ENCODE peak calls at places on chromosomes 7 and 10, in six cellular contexts. T, F, P, H, Y and K are unnamed samples.

GRCh38 chr7:121798896-121799295 is 74.1 kb upstream of the PTPRZ1 start:
- DNase-seq in T (no peak), F (no peak), P (peak), H (peak), Y (no peak), K (peak)

GRCh38 chr10:125977206-125977605 is 80.8 kb downstream of the FANK1 start:
- DNase-seq in T (no peak), F (no peak), P (peak), H (no peak), Y (no peak), K (no peak)

GRCh38 chr7:39357648-39358047 is 208.6 kb upstream of the YAE1 start:
- DNase-seq in T (no peak), F (no peak), P (peak), H (peak), Y (peak), K (peak)

GRCh38 chr10:55631071-55631654 is 729.9 kb downstream of the ZWINT start:
- DNase-seq in T (no peak), F (peak), P (peak), H (peak), Y (peak), K (peak)

GRCh38 chr7:80722596-80723141 is 84.2 kb downstream of the CD36 start:
- DNase-seq in T (peak), F (peak), P (peak), H (peak), Y (no peak), K (no peak)

GRCh38 chr10:6729071-6729773 is 149.1 kb upstream of the PRKCQ start:
- DNase-seq in T (peak), F (peak), P (no peak), H (no peak), Y (no peak), K (no peak)

GRCh38 chr7:86966920-86967319 is 92.5 kb downstream of the ELAPOR2 start:
- DNase-seq in T (no peak), F (no peak), P (no peak), H (no peak), Y (no peak), K (no peak)

GRCh38 chr10:91198781-91199180 is 21.7 kb upstream of the PCGF5 start:
- DNase-seq in T (peak), F (peak), P (no peak), H (no peak), Y (no peak), K (no peak)

GRCh38 chr10:61140765-61141392 is 196.9 kb upstream of the RHOBTB1 start:
- DNase-seq in T (peak), F (peak), P (peak), H (no peak), Y (no peak), K (no peak)

GRCh38 chr7:70463332-70463938 is 668.5 kb upstream of the GALNT17 start:
- DNase-seq in T (no peak), F (no peak), P (no peak), H (no peak), Y (no peak), K (no peak)

GRCh38 chr7:145088111-145088745 is 252.4 kb upstream of the TPK1 start:
- DNase-seq in T (no peak), F (no peak), P (peak), H (no peak), Y (no peak), K (no peak)

GRCh38 chr10:30915141-30915540 is 116.5 kb downstream of the ZNF438 start:
- DNase-seq in T (peak), F (peak), P (no peak), H (no peak), Y (no peak), K (no peak)

GRCh38 chr10:97332586-97333350 is 1.8 kb downstream of the FRAT2 start:
- DNase-seq in T (peak), F (peak), P (peak), H (peak), Y (no peak), K (peak)

GRCh38 chr7:116630932-116631449 is 41.0 kb upstream of the MET start:
- DNase-seq in T (peak), F (peak), P (peak), H (peak), Y (no peak), K (no peak)

GRCh38 chr10:106836923-106837322 is 327.6 kb downstream of the SORCS1 start:
- DNase-seq in T (no peak), F (no peak), P (no peak), H (no peak), Y (no peak), K (no peak)

GRCh38 chr10:104028146-104028545 is 57.5 kb downstream of the COL17A1 start:
- DNase-seq in T (peak), F (peak), P (peak), H (peak), Y (peak), K (no peak)

GRCh38 chr10:32253300-32253699 is 93.7 kb downstream of the EPC1 start:
- DNase-seq in T (no peak), F (no peak), P (peak), H (no peak), Y (peak), K (no peak)

GRCh38 chr7:832968-833424 is 720 bp downstream of the SUN1 start:
- DNase-seq in T (no peak), F (no peak), P (no peak), H (no peak), Y (no peak), K (no peak)

GRCh38 chr7:117004899-117005298 is 51.6 kb downstream of the ST7 start:
- DNase-seq in T (no peak), F (no peak), P (peak), H (no peak), Y (no peak), K (no peak)

GRCh38 chr10:3043512-3044368 is 23.6 kb upstream of the PFKP start:
- DNase-seq in T (peak), F (peak), P (peak), H (peak), Y (no peak), K (peak)

GRCh38 chr10:48456361-48456804 is 148.5 kb downstream of the ARHGAP22 start:
- DNase-seq in T (no peak), F (peak), P (no peak), H (peak), Y (peak), K (no peak)

DNA sequence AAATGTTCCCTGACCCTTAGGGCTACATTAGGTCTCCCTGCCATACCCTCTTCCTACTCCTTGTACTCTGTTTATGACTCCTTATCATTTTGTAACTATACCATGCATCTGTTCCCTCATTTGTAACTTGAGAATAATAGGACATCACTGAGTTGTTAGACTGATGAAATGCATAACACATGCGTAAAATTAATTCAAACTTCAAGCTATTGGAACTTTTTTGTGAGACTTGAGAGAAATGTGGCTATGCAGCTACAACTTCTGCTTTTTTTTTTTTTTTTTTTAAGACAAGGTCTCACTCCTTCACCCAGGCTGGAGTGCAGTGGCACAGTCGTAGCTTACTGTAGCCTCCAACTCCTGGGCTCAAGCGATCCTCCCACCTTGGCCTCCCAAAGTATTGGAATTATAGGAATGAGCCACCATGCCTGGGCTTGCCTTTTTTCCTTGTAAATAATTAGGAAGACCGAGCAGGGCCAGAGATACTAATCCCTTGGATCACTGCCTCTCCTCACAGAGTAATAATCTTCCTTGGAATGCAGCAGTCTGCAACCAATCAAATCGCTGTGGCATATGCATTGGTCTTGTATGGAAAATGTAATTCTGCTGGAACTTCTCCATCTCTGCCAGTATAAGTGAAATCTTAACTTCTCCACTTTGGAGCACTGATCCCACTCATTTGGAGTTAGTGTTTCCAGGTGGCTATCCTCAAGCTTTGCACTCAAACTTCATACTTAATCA is 2.0 kb upstream of the PANK1 start:
- DNase-seq in T (no peak), F (no peak), P (no peak), H (no peak), Y (no peak), K (peak)
- H3K27ac ChIP-seq in T (no peak), F (no peak), P (no peak), H (no peak), Y (no peak), K (no peak)

GRCh38 chr7:151077705-151078232 is 2.8 kb downstream of the FASTK start:
- DNase-seq in T (no peak), F (no peak), P (no peak), H (no peak), Y (no peak), K (no peak)

GRCh38 chr7:151080091-151080521 is 503 bp downstream of the FASTK start:
- DNase-seq in T (no peak), F (peak), P (peak), H (no peak), Y (no peak), K (no peak)

GRCh38 chr7:151078233-151079040 is 2.2 kb downstream of the FASTK start:
- DNase-seq in T (no peak), F (peak), P (peak), H (no peak), Y (no peak), K (no peak)

GRCh38 chr7:151080522-151081169 is at the start of gene FASTK:
- DNase-seq in T (peak), F (peak), P (peak), H (peak), Y (peak), K (peak)

DNA sequence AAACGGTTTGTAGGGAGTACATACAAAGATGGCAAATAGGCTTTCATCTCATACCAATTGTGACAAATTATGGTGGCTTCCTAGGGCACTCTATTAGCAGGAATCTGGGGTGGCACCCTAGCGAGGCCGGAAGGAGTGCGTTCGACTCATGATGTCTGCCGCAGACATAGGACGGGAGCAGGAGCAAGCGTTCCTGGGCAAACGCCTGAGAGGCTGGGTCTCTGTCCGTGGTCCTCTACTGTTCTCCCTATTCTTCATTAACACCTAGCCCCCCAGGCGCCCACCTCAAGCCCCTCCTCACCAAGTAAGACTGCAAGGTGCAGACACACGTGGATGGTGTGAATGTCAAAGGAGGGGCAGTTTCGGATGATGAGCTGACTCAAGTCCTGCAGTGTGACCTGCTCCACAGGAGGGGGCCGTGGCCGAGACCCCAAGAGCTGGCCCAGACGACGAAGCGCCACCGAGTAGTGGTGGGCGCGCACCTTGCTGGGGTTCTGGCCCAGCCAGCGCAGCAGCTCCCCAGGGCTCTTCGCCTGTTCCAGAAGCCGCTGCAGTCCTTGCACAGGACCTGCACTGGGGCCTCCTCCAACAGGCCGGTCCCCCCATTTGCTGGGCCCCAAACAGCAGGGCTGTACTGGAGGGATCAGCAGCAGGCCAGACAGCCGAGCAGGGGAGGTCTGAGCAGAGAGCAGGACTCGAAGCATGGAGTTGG is 1.3 kb downstream of the FASTK start:
- DNase-seq in T (no peak), F (no peak), P (no peak), H (no peak), Y (no peak), K (no peak)
- H4K8ac ChIP-seq in T (no peak), F (no peak), P (no peak), H (no peak), Y (no peak), K (peak)

DNA sequence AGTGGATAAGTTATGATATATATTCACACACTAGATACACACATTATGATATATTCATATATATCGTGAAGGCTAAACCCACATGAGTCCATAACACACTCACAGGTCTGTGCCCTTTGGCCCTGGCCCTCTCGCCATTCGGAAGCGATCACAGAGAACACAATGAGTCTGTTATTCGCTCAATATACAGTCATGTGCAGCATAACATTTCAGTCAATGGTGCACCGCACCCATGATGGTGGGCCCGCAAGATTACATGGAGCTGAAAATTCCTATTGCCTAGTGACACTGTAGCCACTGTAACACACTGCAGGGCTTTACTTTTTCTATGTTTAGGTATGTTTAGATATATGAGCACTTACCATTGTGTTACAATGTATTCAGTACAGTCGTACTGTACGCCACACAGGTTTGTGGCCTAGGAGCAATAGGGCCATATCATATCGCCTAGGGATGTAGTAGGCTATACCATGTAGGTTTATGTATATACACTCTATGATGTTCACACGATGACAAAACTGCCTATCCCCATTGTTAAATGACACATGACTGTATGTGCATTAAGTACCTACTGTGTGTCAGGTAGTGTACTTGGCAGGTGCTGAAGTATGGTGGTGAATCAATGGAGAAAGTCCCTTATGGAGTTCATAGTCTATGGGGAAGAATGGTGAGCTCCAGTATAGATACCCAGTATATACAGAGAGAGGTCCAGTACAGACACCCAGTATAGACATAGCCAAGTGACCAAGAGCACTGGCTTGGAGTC is 198.8 kb upstream of the KLF14 start:
- DNase-seq in T (no peak), F (no peak), P (no peak), H (no peak), Y (no peak), K (no peak)
- H2BK5ac ChIP-seq in T (no peak), F (no peak), P (no peak), H (no peak), Y (no peak), K (no peak)

GRCh38 chr10:113093188-113094113 is 143.4 kb downstream of the TCF7L2 start:
- DNase-seq in T (peak), F (peak), P (no peak), H (peak), Y (no peak), K (no peak)
- H3K27ac ChIP-seq in T (peak), F (peak), P (no peak), H (no peak), Y (no peak), K (no peak)

DNA sequence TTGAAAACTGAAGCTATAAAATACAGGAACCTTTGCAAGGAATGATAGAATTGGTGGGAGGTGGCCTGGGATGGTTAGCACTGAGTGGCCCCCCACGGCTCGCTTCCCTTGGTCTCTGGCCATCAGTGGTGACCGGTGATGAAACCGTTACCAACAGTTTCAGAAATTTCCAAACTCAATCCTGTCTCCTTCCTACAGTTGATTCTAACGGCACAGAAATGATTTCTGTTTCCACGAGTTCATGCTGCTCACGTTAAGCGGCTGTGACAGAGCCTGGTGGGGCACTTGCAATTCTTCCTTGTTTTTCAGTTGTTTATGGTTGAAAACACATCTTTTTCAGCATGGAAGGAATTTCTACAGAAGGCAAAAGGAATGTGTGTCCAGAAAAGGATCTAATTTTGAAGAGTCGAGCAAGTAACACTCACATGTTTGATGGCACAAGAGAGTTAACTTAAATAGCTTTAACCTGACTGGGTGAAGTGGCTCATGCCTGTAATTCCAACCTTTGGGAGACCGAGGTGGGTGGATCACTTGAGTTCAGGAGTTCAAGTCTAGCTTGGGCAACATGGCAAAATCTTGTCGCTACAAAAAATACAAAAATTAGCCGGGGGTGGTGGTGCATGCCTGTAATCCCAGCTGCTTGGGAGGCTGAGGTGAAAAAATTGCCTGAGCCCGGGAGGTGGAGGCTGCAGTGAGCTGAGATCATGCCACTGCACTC is 100.1 kb downstream of the DNAJB6 start:
- DNase-seq in T (no peak), F (no peak), P (no peak), H (no peak), Y (peak), K (no peak)
- H4K8ac ChIP-seq in T (no peak), F (no peak), P (no peak), H (no peak), Y (no peak), K (no peak)